ENCODE peak calls at places on chromosomes 3 and 15, in eight cellular contexts. T is AG04450, U is Caco-2, R is GDM1, X is iPS-NIHi11, Q is HTR-8/SVneo, N is ACHN, E is lower leg skin. K is an unnamed sample.
A peak's percentile ranks its signal among the peaks of the same experiment; 100 is the strongest.

GRCh38 chr15:78621810-78622402 is 1.1 kb upstream of the CHRNA3 start:
- DNase-seq in Q (no peak), N (no peak), X (no peak), U (no peak), E (no peak), R (no peak), T (no peak), K (no peak)

GRCh38 chr15:25830844-25831443 is 32.2 kb downstream of the ATP10A start:
- DNase-seq in X (no peak), E (peak; percentile 60), Q (no peak), R (no peak), U (no peak), N (peak; percentile 71), T (peak; percentile 87), K (no peak)

GRCh38 chr3:166986000-166986399 is 394.1 kb downstream of the ZBBX start:
- DNase-seq in Q (no peak), N (no peak), X (no peak), T (no peak), R (no peak), E (no peak), U (no peak), K (no peak)

GRCh38 chr3:166955549-166955948 is 424.5 kb downstream of the ZBBX start:
- DNase-seq in X (no peak), R (no peak), Q (no peak), U (no peak), E (no peak), N (no peak), T (no peak), K (no peak)

GRCh38 chr15:25251700-25252390 is 187.0 kb downstream of the UBE3A start:
- DNase-seq in R (no peak), U (no peak), E (no peak), Q (no peak), T (no peak), X (no peak), N (no peak), K (no peak)

GRCh38 chr3:129001817-129002572 is 891 bp downstream of the EFCC1 start:
- DNase-seq in T (no peak), E (no peak), Q (no peak), N (no peak), R (peak; percentile 35), X (peak; percentile 54), U (no peak), K (no peak)

GRCh38 chr15:75616766-75617165 is 8.8 kb downstream of the SNUPN start:
- DNase-seq in Q (no peak), R (no peak), N (no peak), U (no peak), E (no peak), T (no peak), X (no peak), K (no peak)

GRCh38 chr3:177448987-177449975 is 252.0 kb upstream of the TBL1XR1 start:
- DNase-seq in E (no peak), N (no peak), Q (no peak), R (no peak), U (no peak), X (no peak), T (no peak), K (peak; percentile 100)

GRCh38 chr3:149472393-149472792 is 2.1 kb upstream of the TM4SF4 start:
- DNase-seq in X (no peak), Q (no peak), U (no peak), E (no peak), R (no peak), T (no peak), N (no peak), K (no peak)

GRCh38 chr3:42501681-42502428 is 588 bp upstream of the VIPR1 start:
- DNase-seq in N (peak; percentile 33), R (peak; percentile 46), E (peak; percentile 49), X (peak; percentile 42), T (no peak), U (peak; percentile 84), Q (peak; percentile 39), K (peak; percentile 52)

GRCh38 chr3:129577356-129577755 is 29.1 kb downstream of the PLXND1 start:
- DNase-seq in T (no peak), X (no peak), E (peak; percentile 63), U (no peak), Q (no peak), R (no peak), N (no peak), K (no peak)

GRCh38 chr3:107956991-107957467 is 133.8 kb downstream of the CD47 start:
- DNase-seq in N (no peak), X (no peak), T (no peak), R (no peak), U (no peak), E (peak; percentile 80), Q (no peak), K (no peak)

GRCh38 chr3:53185761-53186465 is 24.9 kb downstream of the PRKCD start:
- DNase-seq in T (no peak), R (no peak), E (no peak), N (no peak), U (no peak), X (no peak), Q (no peak), K (no peak)

GRCh38 chr3:117510396-117510795 is 800.8 kb downstream of the TUSC7 start:
- DNase-seq in R (no peak), N (no peak), U (no peak), E (no peak), T (no peak), Q (no peak), X (no peak), K (no peak)

GRCh38 chr3:8520816-8521415 is 19.3 kb downstream of the LMCD1 start:
- DNase-seq in Q (no peak), X (no peak), E (no peak), T (no peak), N (no peak), U (no peak), R (no peak), K (no peak)

GRCh38 chr3:30659270-30660127 is 53.1 kb downstream of the TGFBR2 start:
- DNase-seq in U (peak; percentile 42), Q (peak; percentile 56), E (no peak), T (peak; percentile 88), X (no peak), N (peak; percentile 74), R (no peak), K (peak; percentile 78)

GRCh38 chr3:43539321-43539720 is 82.5 kb downstream of the ANO10 start:
- DNase-seq in U (no peak), T (no peak), Q (no peak), X (peak; percentile 17), R (no peak), N (no peak), E (no peak), K (no peak)

GRCh38 chr3:713225-713624 is 379.6 kb upstream of the CNTN6 start:
- DNase-seq in Q (peak; percentile 3), E (no peak), N (no peak), R (no peak), T (no peak), U (no peak), X (no peak), K (peak; percentile 77)

GRCh38 chr3:31962801-31963205 is 18.3 kb downstream of the OSBPL10 start:
- DNase-seq in E (no peak), X (no peak), Q (no peak), T (no peak), N (no peak), U (no peak), R (no peak), K (peak; percentile 67)

GRCh38 chr3:141405581-141405980 is 37.3 kb downstream of the ZBTB38 start:
- DNase-seq in N (no peak), X (no peak), U (no peak), T (no peak), E (no peak), R (no peak), Q (no peak), K (no peak)

GRCh38 chr15:74635228-74635627 is 19.6 kb downstream of the CLK3 start:
- DNase-seq in E (peak; percentile 44), N (peak; percentile 56), T (no peak), Q (peak; percentile 69), U (peak; percentile 77), X (peak; percentile 85), R (peak; percentile 65), K (peak; percentile 55)

GRCh38 chr3:46889381-46890110 is 12.0 kb downstream of the PTH1R start:
- DNase-seq in R (peak; percentile 6), Q (no peak), T (no peak), N (no peak), X (no peak), E (no peak), U (no peak), K (no peak)

GRCh38 chr15:66951976-66952375 is 113.4 kb upstream of the SMAD3 start:
- DNase-seq in Q (no peak), T (no peak), N (no peak), U (no peak), X (no peak), R (no peak), E (no peak), K (no peak)

GRCh38 chr3:104088738-104089137 is 1278.0 kb upstream of the ALCAM start:
- DNase-seq in U (no peak), R (no peak), E (no peak), Q (no peak), N (no peak), T (no peak), X (no peak), K (no peak)

GRCh38 chr15:80977627-80978036 is 12.0 kb downstream of the MESD start:
- DNase-seq in E (peak; percentile 77), R (peak; percentile 32), Q (no peak), N (peak; percentile 40), T (no peak), U (peak; percentile 49), X (peak; percentile 75), K (no peak)

GRCh38 chr3:9122732-9123364 is 126.6 kb downstream of the SRGAP3 start:
- DNase-seq in U (no peak), T (no peak), Q (no peak), N (no peak), X (no peak), E (no peak), R (no peak), K (no peak)

GRCh38 chr3:10213156-10213792 is 35.0 kb upstream of the TATDN2 start:
- DNase-seq in N (no peak), T (no peak), X (no peak), E (no peak), U (no peak), R (no peak), Q (no peak), K (no peak)

GRCh38 chr3:181805703-181806102 is 94.0 kb downstream of the SOX2 start:
- DNase-seq in Q (no peak), T (no peak), X (no peak), U (no peak), R (no peak), E (no peak), N (no peak), K (no peak)

GRCh38 chr15:65212097-65212496 is 824 bp upstream of the CILP start:
- DNase-seq in N (peak; percentile 32), T (no peak), U (peak; percentile 53), R (no peak), X (peak; percentile 86), Q (no peak), E (no peak), K (no peak)

GRCh38 chr15:35696767-35697231 is 150.8 kb upstream of the DPH6 start:
- DNase-seq in R (no peak), T (peak; percentile 68), N (peak; percentile 85), E (no peak), U (peak; percentile 46), Q (peak; percentile 69), X (no peak), K (peak; percentile 80)

GRCh38 chr3:120147072-120147871 is 53.0 kb upstream of the GSK3B start:
- DNase-seq in U (peak; percentile 80), R (peak; percentile 14), X (peak; percentile 31), Q (no peak), N (no peak), E (peak; percentile 46), T (no peak), K (peak; percentile 61)

GRCh38 chr3:11230125-11230524 is 42.1 kb upstream of the ATG7 start:
- DNase-seq in T (no peak), X (no peak), U (no peak), R (no peak), Q (no peak), N (no peak), E (peak; percentile 66), K (peak; percentile 69)

K was measured in mammary epithelial cell.